ENCODE peak calls at places on chromosomes 11 and 22, in seven cellular contexts. One of them, this sample, is unnamed.

GRCh38 chr22:41491379-41492100 is 22.6 kb downstream of the ACO2 start:
- DNase-seq in neural progenitor cell: no peak
- DNase-seq in PC-3: no peak
- DNase-seq in hepatocyte: no peak
- DNase-seq in HCT116: no peak
- DNase-seq in GM23248: no peak
- DNase-seq in GM23338: no peak
- DNase-seq in this sample: no peak

GRCh38 chr22:18955696-18956095 is 19.6 kb upstream of the PRODH start:
- DNase-seq in HCT116: no peak
- DNase-seq in neural progenitor cell: no peak
- DNase-seq in hepatocyte: no peak
- DNase-seq in PC-3: no peak
- DNase-seq in GM23338: no peak
- DNase-seq in GM23248: no peak
- DNase-seq in this sample: no peak

GRCh38 chr11:75625970-75626691 is 42.7 kb downstream of the MAP6 start:
- DNase-seq in neural progenitor cell: no peak
- DNase-seq in PC-3: peak
- DNase-seq in hepatocyte: no peak
- DNase-seq in GM23338: no peak
- DNase-seq in GM23248: peak
- DNase-seq in HCT116: no peak
- DNase-seq in this sample: no peak

GRCh38 chr11:106482920-106483761 is 405.7 kb downstream of the AASDHPPT start:
- DNase-seq in hepatocyte: peak
- DNase-seq in neural progenitor cell: peak
- DNase-seq in GM23338: no peak
- DNase-seq in HCT116: no peak
- DNase-seq in PC-3: peak
- DNase-seq in GM23248: peak
- DNase-seq in this sample: no peak

GRCh38 chr11:9701799-9702198 is 37.9 kb downstream of the SWAP70 start:
- DNase-seq in HCT116: no peak
- DNase-seq in hepatocyte: no peak
- DNase-seq in neural progenitor cell: no peak
- DNase-seq in PC-3: no peak
- DNase-seq in GM23338: no peak
- DNase-seq in GM23248: no peak
- DNase-seq in this sample: no peak

GRCh38 chr22:48179571-48180546 is 1417.4 kb downstream of the TBC1D22A start:
- DNase-seq in GM23248: no peak
- DNase-seq in neural progenitor cell: no peak
- DNase-seq in GM23338: no peak
- DNase-seq in hepatocyte: no peak
- DNase-seq in HCT116: no peak
- DNase-seq in PC-3: no peak
- DNase-seq in this sample: no peak

GRCh38 chr11:103257360-103257759 is 148.1 kb downstream of the DYNC2H1 start:
- DNase-seq in PC-3: peak
- DNase-seq in hepatocyte: peak
- DNase-seq in GM23338: peak
- DNase-seq in neural progenitor cell: peak
- DNase-seq in GM23248: peak
- DNase-seq in HCT116: peak
- DNase-seq in this sample: no peak

GRCh38 chr22:24554316-24555159 is at the start of gene GUCD1:
- DNase-seq in GM23248: peak
- DNase-seq in GM23338: peak
- DNase-seq in hepatocyte: peak
- DNase-seq in HCT116: no peak
- DNase-seq in neural progenitor cell: peak
- DNase-seq in PC-3: peak
- DNase-seq in this sample: peak

GRCh38 chr22:35312198-35313059 is 12.7 kb downstream of the TOM1 start:
- DNase-seq in GM23338: no peak
- DNase-seq in hepatocyte: peak
- DNase-seq in GM23248: peak
- DNase-seq in HCT116: peak
- DNase-seq in neural progenitor cell: no peak
- DNase-seq in PC-3: peak
- DNase-seq in this sample: peak

GRCh38 chr11:118883368-118884071 is at the start of gene CXCR5:
- DNase-seq in hepatocyte: no peak
- DNase-seq in GM23338: no peak
- DNase-seq in PC-3: no peak
- DNase-seq in HCT116: no peak
- DNase-seq in GM23248: no peak
- DNase-seq in neural progenitor cell: no peak
- DNase-seq in this sample: no peak

GRCh38 chr22:50564289-50564688 is 1.6 kb upstream of the SYCE3 start:
- DNase-seq in HCT116: no peak
- DNase-seq in neural progenitor cell: no peak
- DNase-seq in GM23338: no peak
- DNase-seq in hepatocyte: no peak
- DNase-seq in GM23248: no peak
- DNase-seq in PC-3: peak
- DNase-seq in this sample: no peak

GRCh38 chr22:30511109-30511508 is 5.6 kb upstream of the SEC14L4 start:
- DNase-seq in hepatocyte: no peak
- DNase-seq in PC-3: no peak
- DNase-seq in GM23338: no peak
- DNase-seq in neural progenitor cell: no peak
- DNase-seq in GM23248: no peak
- DNase-seq in HCT116: no peak
- DNase-seq in this sample: no peak

GRCh38 chr22:47207846-47208554 is 445.6 kb downstream of the TBC1D22A start:
- DNase-seq in HCT116: no peak
- DNase-seq in GM23248: no peak
- DNase-seq in hepatocyte: no peak
- DNase-seq in GM23338: no peak
- DNase-seq in neural progenitor cell: no peak
- DNase-seq in PC-3: no peak
- DNase-seq in this sample: peak

GRCh38 chr11:125423247-125423849 is 72.7 kb downstream of the FEZ1 start:
- DNase-seq in hepatocyte: peak
- DNase-seq in GM23248: no peak
- DNase-seq in HCT116: peak
- DNase-seq in PC-3: peak
- DNase-seq in neural progenitor cell: no peak
- DNase-seq in GM23338: peak
- DNase-seq in this sample: peak

GRCh38 chr22:17920145-17920605 is 104.2 kb downstream of the MICAL3 start:
- DNase-seq in neural progenitor cell: peak
- DNase-seq in GM23248: no peak
- DNase-seq in hepatocyte: peak
- DNase-seq in PC-3: no peak
- DNase-seq in GM23338: peak
- DNase-seq in HCT116: no peak
- DNase-seq in this sample: no peak

GRCh38 chr11:28251263-28251662 is 143.1 kb downstream of the METTL15 start:
- DNase-seq in HCT116: no peak
- DNase-seq in neural progenitor cell: no peak
- DNase-seq in hepatocyte: no peak
- DNase-seq in PC-3: no peak
- DNase-seq in GM23338: no peak
- DNase-seq in GM23248: no peak
- DNase-seq in this sample: no peak

GRCh38 chr11:14768789-14769188 is 123.2 kb downstream of the CYP2R1 start:
- DNase-seq in PC-3: no peak
- DNase-seq in GM23248: no peak
- DNase-seq in hepatocyte: no peak
- DNase-seq in neural progenitor cell: no peak
- DNase-seq in HCT116: no peak
- DNase-seq in GM23338: no peak
- DNase-seq in this sample: peak

GRCh38 chr11:14775897-14776296 is 116.1 kb downstream of the CYP2R1 start:
- DNase-seq in GM23338: no peak
- DNase-seq in hepatocyte: no peak
- DNase-seq in GM23248: no peak
- DNase-seq in HCT116: no peak
- DNase-seq in neural progenitor cell: no peak
- DNase-seq in PC-3: no peak
- DNase-seq in this sample: no peak

GRCh38 chr11:14774738-14775137 is 117.3 kb downstream of the CYP2R1 start:
- DNase-seq in neural progenitor cell: no peak
- DNase-seq in PC-3: peak
- DNase-seq in HCT116: no peak
- DNase-seq in GM23338: peak
- DNase-seq in hepatocyte: peak
- DNase-seq in GM23248: no peak
- DNase-seq in this sample: no peak

DNA sequence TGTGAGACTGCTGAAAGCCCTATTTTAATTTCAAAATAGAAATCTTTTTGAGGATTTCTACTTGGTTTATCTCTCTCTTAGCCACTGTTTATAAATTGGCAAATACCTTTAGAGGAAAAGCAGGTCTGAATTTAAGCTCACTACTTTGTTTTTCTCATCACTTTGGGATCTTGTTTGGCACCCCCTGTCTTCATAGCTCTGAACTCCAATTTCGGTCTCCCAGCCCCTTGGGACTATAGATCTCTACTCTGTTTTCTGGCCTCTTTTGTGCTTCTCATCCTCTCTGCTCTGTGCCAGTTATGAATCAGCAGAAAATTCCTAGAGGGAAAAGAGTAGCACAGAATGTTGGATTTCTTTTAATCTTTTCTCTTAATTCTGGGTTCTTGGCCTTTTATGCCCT is 118.3 kb downstream of the CYP2R1 start:
- DNase-seq in neural progenitor cell: peak
- DNase-seq in hepatocyte: no peak
- DNase-seq in PC-3: no peak
- DNase-seq in GM23338: peak
- DNase-seq in GM23248: peak
- DNase-seq in HCT116: no peak
- DNase-seq in this sample: peak
- H3K4me2 ChIP-seq in neural progenitor cell: no peak
- H3K4me2 ChIP-seq in hepatocyte: no peak
- H3K4me2 ChIP-seq in PC-3: no peak
- H3K4me2 ChIP-seq in GM23338: no peak
- H3K4me2 ChIP-seq in GM23248: no peak
- H3K4me2 ChIP-seq in HCT116: no peak
- H3K4me2 ChIP-seq in this sample: no peak

DNA sequence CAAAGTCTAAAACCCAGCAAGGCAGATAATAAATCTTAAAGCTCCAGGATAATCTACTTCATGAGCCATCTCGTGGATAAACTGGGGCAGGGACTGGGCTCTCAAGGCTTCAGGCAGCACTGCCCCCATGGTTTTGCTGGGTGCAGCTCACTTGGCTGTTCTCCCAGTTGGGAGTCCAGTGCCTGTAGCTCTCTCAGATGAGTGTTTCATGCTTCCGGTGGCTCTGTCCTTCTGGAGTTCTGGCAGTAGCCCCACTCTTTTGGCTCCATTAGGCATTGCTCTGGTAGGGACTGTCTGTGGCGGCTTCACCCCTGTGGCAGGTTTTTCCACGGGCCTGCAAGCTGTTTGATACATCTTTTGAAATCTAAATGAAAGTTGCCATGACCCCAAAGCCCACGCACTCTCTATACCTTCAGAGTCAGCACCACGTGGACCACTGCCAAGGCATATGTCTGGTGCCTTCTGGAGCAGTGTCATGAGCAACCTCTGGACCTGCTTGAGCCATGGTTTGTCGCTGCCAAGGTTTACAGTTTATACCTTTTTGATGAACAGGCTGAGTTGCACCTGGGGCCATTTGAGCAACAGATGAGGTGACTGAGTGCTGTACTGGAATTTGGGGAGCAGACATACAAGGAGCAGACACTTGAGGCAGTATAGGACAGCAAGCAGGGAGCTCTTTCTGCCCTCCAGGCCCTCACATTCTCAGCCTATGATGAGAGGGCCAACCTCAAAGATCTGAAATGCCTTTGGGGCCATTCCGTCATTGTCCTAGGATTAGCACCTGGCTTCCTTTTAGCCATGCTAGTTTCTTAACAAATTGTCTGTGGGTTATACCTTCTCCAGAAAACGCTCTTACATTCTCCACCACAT is 48.6 kb downstream of the MTNR1B start:
- DNase-seq in GM23248: peak
- DNase-seq in GM23338: peak
- DNase-seq in PC-3: no peak
- DNase-seq in neural progenitor cell: no peak
- DNase-seq in hepatocyte: no peak
- DNase-seq in HCT116: no peak
- DNase-seq in this sample: no peak
- TF ChIP-seq EZH2phosphoT487 in GM23248: no peak
- TF ChIP-seq EZH2phosphoT487 in GM23338: no peak
- TF ChIP-seq EZH2phosphoT487 in PC-3: no peak
- TF ChIP-seq EZH2phosphoT487 in neural progenitor cell: no peak
- TF ChIP-seq EZH2phosphoT487 in hepatocyte: no peak
- TF ChIP-seq EZH2phosphoT487 in HCT116: no peak
- TF ChIP-seq EZH2phosphoT487 in this sample: no peak

DNA sequence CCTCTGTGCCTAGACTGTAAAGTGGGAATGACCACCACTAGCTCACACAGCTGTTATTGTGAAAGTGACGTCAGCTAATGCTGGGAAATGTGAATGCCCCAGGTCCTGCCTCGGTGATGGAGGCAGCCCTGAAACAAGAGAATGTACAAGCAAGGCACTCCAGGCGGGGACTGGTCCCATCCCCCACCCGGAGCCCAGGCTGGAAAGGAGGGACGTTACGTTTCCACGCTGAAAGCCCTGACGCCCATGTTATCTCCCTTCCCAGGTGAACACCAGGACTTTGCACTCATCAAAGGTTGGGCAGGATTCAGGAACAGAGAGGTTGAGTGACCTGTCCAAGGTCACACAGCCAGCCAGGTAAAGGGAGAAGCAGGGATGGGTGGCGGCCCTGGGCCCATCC is 784 bp downstream of the SULT4A1 start:
- DNase-seq in GM23248: peak
- DNase-seq in PC-3: no peak
- DNase-seq in GM23338: no peak
- DNase-seq in HCT116: no peak
- DNase-seq in hepatocyte: peak
- DNase-seq in neural progenitor cell: no peak
- DNase-seq in this sample: no peak
- TF ChIP-seq EZH2 in GM23248: peak
- TF ChIP-seq EZH2 in PC-3: no peak
- TF ChIP-seq EZH2 in GM23338: no peak
- TF ChIP-seq EZH2 in HCT116: no peak
- TF ChIP-seq EZH2 in hepatocyte: no peak
- TF ChIP-seq EZH2 in neural progenitor cell: no peak
- TF ChIP-seq EZH2 in this sample: no peak

GRCh38 chr11:414333-414857 is 404 bp downstream of the SIGIRR start:
- DNase-seq in neural progenitor cell: no peak
- DNase-seq in GM23338: no peak
- DNase-seq in hepatocyte: no peak
- DNase-seq in HCT116: no peak
- DNase-seq in GM23248: no peak
- DNase-seq in PC-3: no peak
- DNase-seq in this sample: no peak
- H3K4me2 ChIP-seq in neural progenitor cell: no peak
- H3K4me2 ChIP-seq in GM23338: no peak
- H3K4me2 ChIP-seq in hepatocyte: peak
- H3K4me2 ChIP-seq in HCT116: no peak
- H3K4me2 ChIP-seq in GM23248: no peak
- H3K4me2 ChIP-seq in PC-3: peak
- H3K4me2 ChIP-seq in this sample: no peak

GRCh38 chr11:110283862-110284261 is 12.6 kb downstream of the RDX start:
- DNase-seq in GM23248: no peak
- DNase-seq in HCT116: no peak
- DNase-seq in neural progenitor cell: no peak
- DNase-seq in GM23338: no peak
- DNase-seq in hepatocyte: no peak
- DNase-seq in PC-3: no peak
- DNase-seq in this sample: no peak

GRCh38 chr11:110279881-110280280 is 16.5 kb downstream of the RDX start:
- DNase-seq in GM23338: no peak
- DNase-seq in HCT116: no peak
- DNase-seq in GM23248: peak
- DNase-seq in PC-3: no peak
- DNase-seq in neural progenitor cell: no peak
- DNase-seq in hepatocyte: no peak
- DNase-seq in this sample: no peak
- TF ChIP-seq EZH2phosphoT487 in GM23338: no peak
- TF ChIP-seq EZH2phosphoT487 in HCT116: no peak
- TF ChIP-seq EZH2phosphoT487 in GM23248: no peak
- TF ChIP-seq EZH2phosphoT487 in PC-3: no peak
- TF ChIP-seq EZH2phosphoT487 in neural progenitor cell: no peak
- TF ChIP-seq EZH2phosphoT487 in hepatocyte: no peak
- TF ChIP-seq EZH2phosphoT487 in this sample: no peak

This sample was measured in MM.1S.